ENCODE peak calls at places on chromosomes 13 and 19, in six cellular contexts. S is fibroblast of the aortic adventitia, D is heart left ventricle, E is mammary epithelial cell, T is colonic mucosa, R is WERI-Rb-1. N is an unnamed sample.

GRCh38 chr13:97573011-97573410 is 139.0 kb downstream of the RAP2A start:
- DNase-seq in S (no peak), D (no peak), E (no peak), T (no peak), R (peak; percentile 46), N (no peak)

GRCh38 chr13:31944262-31945160 is 87.1 kb upstream of the FRY start:
- DNase-seq in S (no peak), D (no peak), E (no peak), T (no peak), R (no peak), N (no peak)

GRCh38 chr19:45960595-45961235 is 12.9 kb downstream of the NOVA2 start:
- DNase-seq in S (no peak), D (no peak), E (no peak), T (no peak), R (peak; percentile 52), N (no peak)

GRCh38 chr13:46961719-46962118 is 64.9 kb upstream of the HTR2A start:
- DNase-seq in S (peak; percentile 84), D (no peak), E (peak; percentile 81), T (no peak), R (no peak), N (peak; percentile 74)

GRCh38 chr19:6677924-6678689 is 8.1 kb upstream of the TNFSF14 start:
- DNase-seq in S (no peak), D (no peak), E (peak; percentile 57), T (peak; percentile 37), R (no peak), N (no peak)

GRCh38 chr13:23656637-23657036 is 86.4 kb downstream of the TNFRSF19 start:
- DNase-seq in S (peak; percentile 57), D (peak; percentile 69), E (no peak), T (no peak), R (no peak), N (no peak)

GRCh38 chr13:46982856-46983582 is 86.2 kb upstream of the HTR2A start:
- DNase-seq in S (no peak), D (no peak), E (no peak), T (no peak), R (no peak), N (no peak)

GRCh38 chr19:1373042-1373533 is 10.6 kb upstream of the NDUFS7 start:
- DNase-seq in S (no peak), D (no peak), E (no peak), T (no peak), R (no peak), N (no peak)

GRCh38 chr13:70849267-70849666 is 741.0 kb upstream of the KLHL1 start:
- DNase-seq in S (no peak), D (no peak), E (no peak), T (no peak), R (no peak), N (no peak)

GRCh38 chr19:40774916-40775631 is at the start of gene MIA:
- DNase-seq in S (no peak), D (no peak), E (peak; percentile 85), T (no peak), R (no peak), N (no peak)

GRCh38 chr19:13681509-13681908 is 82.8 kb upstream of the MRI1 start:
- DNase-seq in S (peak; percentile 97), D (no peak), E (no peak), T (no peak), R (no peak), N (peak; percentile 8)

GRCh38 chr19:4474504-4475136 is 2.5 kb downstream of the HDGFL2 start:
- DNase-seq in S (peak; percentile 54), D (no peak), E (peak; percentile 54), T (no peak), R (peak; percentile 55), N (no peak)

GRCh38 chr19:18672044-18672451 is 11.4 kb upstream of the CRTC1 start:
- DNase-seq in S (no peak), D (no peak), E (no peak), T (no peak), R (no peak), N (no peak)

GRCh38 chr13:50357136-50357535 is 341.9 kb downstream of the KCNRG start:
- DNase-seq in S (no peak), D (no peak), E (no peak), T (no peak), R (no peak), N (no peak)

GRCh38 chr13:84903391-84903790 is 895.8 kb downstream of the SLITRK6 start:
- DNase-seq in S (no peak), D (no peak), E (no peak), T (no peak), R (no peak), N (no peak)

GRCh38 chr19:18475004-18475453 is 37.1 kb upstream of the ISYNA1 start:
- DNase-seq in S (no peak), D (no peak), E (no peak), T (no peak), R (no peak), N (no peak)

GRCh38 chr19:5150902-5151741 is 182.2 kb downstream of the KDM4B start:
- DNase-seq in S (no peak), D (no peak), E (no peak), T (no peak), R (peak; percentile 70), N (no peak)

GRCh38 chr13:98533912-98534311 is 43.0 kb downstream of the STK24 start:
- DNase-seq in S (no peak), D (no peak), E (no peak), T (no peak), R (no peak), N (no peak)

GRCh38 chr13:25248071-25248470 is 39.2 kb downstream of the MTMR6 start:
- DNase-seq in S (no peak), D (no peak), E (no peak), T (no peak), R (no peak), N (no peak)

GRCh38 chr13:46097015-46097414 is 7.8 kb downstream of the CPB2 start:
- DNase-seq in S (no peak), D (no peak), E (no peak), T (no peak), R (no peak), N (no peak)

GRCh38 chr19:35436477-35437141 is 11.4 kb upstream of the FFAR2 start:
- DNase-seq in S (peak; percentile 69), D (no peak), E (peak; percentile 90), T (peak; percentile 55), R (peak; percentile 29), N (no peak)

GRCh38 chr13:110453767-110454166 is 107.8 kb downstream of the RAB20 start:
- DNase-seq in S (no peak), D (no peak), E (no peak), T (no peak), R (no peak), N (peak; percentile 57)

GRCh38 chr19:46453661-46454060 is 17.7 kb downstream of the PNMA8A start:
- DNase-seq in S (no peak), D (no peak), E (peak; percentile 89), T (no peak), R (no peak), N (no peak)

GRCh38 chr19:48444933-48445194 is 919 bp upstream of the GRWD1 start:
- DNase-seq in S (no peak), D (no peak), E (no peak), T (no peak), R (no peak), N (no peak)

GRCh38 chr19:48444129-48444932 is 1.5 kb upstream of the GRWD1 start:
- DNase-seq in S (no peak), D (no peak), E (no peak), T (no peak), R (no peak), N (no peak)

GRCh38 chr19:48446579-48446978 is 796 bp downstream of the GRWD1 start:
- DNase-seq in S (no peak), D (no peak), E (no peak), T (no peak), R (no peak), N (no peak)

GRCh38 chr19:48445256-48445605 is 552 bp upstream of the GRWD1 start:
- DNase-seq in S (peak; percentile 96), D (no peak), E (peak; percentile 88), T (no peak), R (peak; percentile 67), N (peak; percentile 87)

GRCh38 chr19:48445606-48446481 is at the start of gene GRWD1:
- DNase-seq in S (peak; percentile 97), D (peak; percentile 90), E (peak; percentile 98), T (peak; percentile 93), R (peak; percentile 94), N (peak; percentile 75)
- TF ChIP-seq CTCF in S (peak; percentile 13), D (no peak), E (peak; percentile 18), T (no peak), R (peak; percentile 18), N (no peak)

DNA sequence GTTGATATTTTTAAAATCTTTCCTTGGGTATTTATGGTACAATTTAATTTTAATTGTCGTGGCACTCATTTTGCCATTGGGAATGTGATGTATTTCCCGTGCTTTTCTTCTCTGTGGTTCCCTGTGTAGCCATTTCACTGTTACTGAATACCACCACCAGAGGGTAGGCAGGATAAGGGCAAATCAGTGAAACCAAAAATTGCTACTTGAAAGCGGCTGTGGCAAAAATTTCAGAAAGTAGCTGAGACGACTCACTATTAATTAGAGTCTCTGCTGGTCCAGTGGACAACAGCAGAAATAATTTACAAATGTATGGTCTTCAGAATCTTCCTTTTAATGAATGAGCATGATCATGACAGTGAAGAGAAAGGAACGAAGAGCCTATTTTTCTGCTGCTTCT is 34.4 kb upstream of the MIR17HG start:
- DNase-seq in S (peak; percentile 24), D (no peak), E (peak; percentile 1), T (no peak), R (no peak), N (no peak)
- H3K4me3 ChIP-seq in S (no peak overlapping the region), D (no peak overlapping the region), E (no peak overlapping the region), T (no peak overlapping the region), R (no peak overlapping the region), N (no peak overlapping the region)

DNA sequence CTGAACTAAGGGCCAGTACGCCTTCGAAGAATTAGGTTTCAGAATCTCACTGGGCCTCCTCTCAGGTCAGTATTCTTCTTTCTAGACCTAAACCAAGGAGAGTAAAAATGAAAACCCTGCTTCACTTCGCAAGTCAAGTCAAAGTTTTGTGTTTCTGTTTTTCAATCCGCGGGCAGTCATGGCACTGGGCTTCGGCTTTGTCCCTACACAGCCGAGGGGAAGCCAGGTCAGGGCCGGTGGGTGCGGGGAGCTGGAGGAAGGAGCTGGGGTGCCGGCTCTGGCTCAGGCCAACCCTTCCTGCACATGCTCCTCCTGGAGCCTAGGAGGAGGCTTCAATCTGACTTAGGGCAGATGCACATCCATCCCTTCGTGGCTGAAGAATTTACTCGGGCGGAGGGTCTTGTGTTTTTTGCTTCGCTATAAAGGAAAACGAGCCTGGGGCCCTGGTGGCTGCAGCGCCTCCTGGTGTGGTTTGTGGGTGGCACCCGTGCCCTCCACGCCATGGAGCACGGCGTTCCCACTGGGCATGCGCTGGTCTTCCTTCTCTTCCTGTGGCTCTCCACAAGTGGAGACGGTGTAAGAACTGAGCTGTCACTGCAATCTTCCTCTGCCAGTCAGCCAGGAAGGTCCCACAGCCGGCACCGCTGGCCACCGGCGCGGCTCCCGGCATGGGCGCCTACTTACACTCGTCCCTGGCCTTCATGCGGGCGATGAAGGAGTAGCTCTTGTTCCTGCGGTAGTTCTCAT is 22.5 kb downstream of the C19orf44 start:
- DNase-seq in S (no peak), D (no peak), E (no peak), T (no peak), R (no peak), N (no peak)
- TF ChIP-seq CTCF in S (no peak), D (no peak), E (peak; percentile 15), T (no peak), R (peak; percentile 41), N (peak; percentile 31)

DNA sequence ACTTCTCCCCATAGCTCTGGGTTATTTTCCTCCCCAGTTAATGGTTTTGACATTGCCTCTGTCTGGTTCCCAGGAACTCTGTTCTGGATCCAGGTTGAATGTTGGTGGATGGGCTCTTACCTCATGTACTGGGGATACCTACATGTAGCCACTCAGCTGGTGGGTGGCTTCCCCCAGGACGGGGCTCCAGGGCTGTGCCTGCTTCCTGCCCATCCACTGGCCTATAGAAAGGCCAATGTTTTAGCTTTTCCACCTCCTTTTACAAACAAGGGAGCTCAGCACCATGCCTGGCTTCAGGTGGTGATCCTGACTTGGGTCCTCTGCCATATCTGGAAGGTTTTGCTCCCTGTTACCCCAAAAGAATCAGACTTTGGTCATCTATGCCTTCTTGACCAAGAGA is 120.2 kb downstream of the AKAP11 start:
- DNase-seq in S (no peak), D (no peak), E (no peak), T (no peak), R (no peak), N (no peak)
- H3K4me3 ChIP-seq in S (no peak overlapping the region), D (no peak overlapping the region), E (no peak overlapping the region), T (no peak overlapping the region), R (no peak overlapping the region), N (no peak overlapping the region)